ENCODE peak calls at places on chromosome 2, in five cellular contexts. One of them, this sample, is unnamed.

GRCh38 chr2:173355866-173356508 is 1.3 kb downstream of the CDCA7 start:
- DNase-seq in NCI-H1092 treated with DMSO at 0.1 percent for 48 hours: no peak
- DNase-seq in Caki2: no peak
- DNase-seq in NCI-H2029: no peak
- DNase-seq in AG10803: no peak
- DNase-seq in this sample: peak; percentile 45

GRCh38 chr2:241376808-241377207 is 20.7 kb downstream of the FARP2 start:
- DNase-seq in NCI-H1092 treated with DMSO at 0.1 percent for 48 hours: no peak
- DNase-seq in Caki2: no peak
- DNase-seq in NCI-H2029: no peak
- DNase-seq in AG10803: peak; percentile 44
- DNase-seq in this sample: no peak

GRCh38 chr2:121707920-121708361 is 28.7 kb downstream of the NIFK start:
- DNase-seq in NCI-H1092 treated with DMSO at 0.1 percent for 48 hours: no peak
- DNase-seq in Caki2: peak; percentile 93
- DNase-seq in NCI-H2029: peak; percentile 4
- DNase-seq in AG10803: no peak
- DNase-seq in this sample: no peak

GRCh38 chr2:241867776-241868420 is 1.6 kb upstream of the RTP5 start:
- DNase-seq in NCI-H1092 treated with DMSO at 0.1 percent for 48 hours: no peak
- DNase-seq in Caki2: no peak
- DNase-seq in NCI-H2029: no peak
- DNase-seq in AG10803: no peak
- DNase-seq in this sample: no peak

GRCh38 chr2:173572848-173573247 is 218.2 kb downstream of the CDCA7 start:
- DNase-seq in NCI-H1092 treated with DMSO at 0.1 percent for 48 hours: no peak
- DNase-seq in Caki2: no peak
- DNase-seq in NCI-H2029: peak; percentile 16
- DNase-seq in AG10803: no peak
- DNase-seq in this sample: no peak

GRCh38 chr2:236980961-236981360 is 104.7 kb upstream of the COPS8 start:
- DNase-seq in NCI-H1092 treated with DMSO at 0.1 percent for 48 hours: no peak
- DNase-seq in Caki2: no peak
- DNase-seq in NCI-H2029: no peak
- DNase-seq in AG10803: no peak
- DNase-seq in this sample: no peak

GRCh38 chr2:189580267-189580661 is 322 bp downstream of the SLC40A1 start:
- DNase-seq in NCI-H1092 treated with DMSO at 0.1 percent for 48 hours: no peak
- DNase-seq in Caki2: no peak
- DNase-seq in NCI-H2029: no peak
- DNase-seq in AG10803: no peak
- DNase-seq in this sample: no peak

GRCh38 chr2:216219866-216220265 is 110.7 kb downstream of the XRCC5 start:
- DNase-seq in NCI-H1092 treated with DMSO at 0.1 percent for 48 hours: no peak
- DNase-seq in Caki2: no peak
- DNase-seq in NCI-H2029: no peak
- DNase-seq in AG10803: no peak
- DNase-seq in this sample: no peak

GRCh38 chr2:221420245-221420644 is 151.9 kb downstream of the EPHA4 start:
- DNase-seq in NCI-H1092 treated with DMSO at 0.1 percent for 48 hours: no peak
- DNase-seq in Caki2: no peak
- DNase-seq in NCI-H2029: no peak
- DNase-seq in AG10803: no peak
- DNase-seq in this sample: no peak

GRCh38 chr2:45267062-45267702 is 257.9 kb upstream of the SIX2 start:
- DNase-seq in NCI-H1092 treated with DMSO at 0.1 percent for 48 hours: no peak
- DNase-seq in Caki2: no peak
- DNase-seq in NCI-H2029: no peak
- DNase-seq in AG10803: no peak
- DNase-seq in this sample: no peak

GRCh38 chr2:169480079-169480465 is 778 bp downstream of the BBS5 start:
- DNase-seq in NCI-H1092 treated with DMSO at 0.1 percent for 48 hours: no peak
- DNase-seq in Caki2: peak; percentile 8
- DNase-seq in NCI-H2029: no peak
- DNase-seq in AG10803: peak; percentile 8
- DNase-seq in this sample: no peak

GRCh38 chr2:180622122-180622918 is 358.1 kb upstream of the UBE2E3 start:
- DNase-seq in NCI-H1092 treated with DMSO at 0.1 percent for 48 hours: no peak
- DNase-seq in Caki2: peak; percentile 89
- DNase-seq in NCI-H2029: no peak
- DNase-seq in AG10803: peak; percentile 48
- DNase-seq in this sample: no peak

GRCh38 chr2:241853651-241854341 is 4.9 kb downstream of the PDCD1 start:
- DNase-seq in NCI-H1092 treated with DMSO at 0.1 percent for 48 hours: no peak
- DNase-seq in Caki2: no peak
- DNase-seq in NCI-H2029: no peak
- DNase-seq in AG10803: no peak
- DNase-seq in this sample: no peak

GRCh38 chr2:62800618-62801017 is 95.1 kb downstream of the EHBP1 start:
- DNase-seq in NCI-H1092 treated with DMSO at 0.1 percent for 48 hours: no peak
- DNase-seq in Caki2: no peak
- DNase-seq in NCI-H2029: no peak
- DNase-seq in AG10803: no peak
- DNase-seq in this sample: no peak

GRCh38 chr2:65366595-65367125 is 65.7 kb downstream of the SPRED2 start:
- DNase-seq in NCI-H1092 treated with DMSO at 0.1 percent for 48 hours: no peak
- DNase-seq in Caki2: peak; percentile 72
- DNase-seq in NCI-H2029: peak; percentile 73
- DNase-seq in AG10803: peak; percentile 94
- DNase-seq in this sample: no peak

GRCh38 chr2:149860276-149860921 is 272.8 kb upstream of the MMADHC start:
- DNase-seq in NCI-H1092 treated with DMSO at 0.1 percent for 48 hours: no peak
- DNase-seq in Caki2: peak; percentile 47
- DNase-seq in NCI-H2029: no peak
- DNase-seq in AG10803: peak; percentile 92
- DNase-seq in this sample: peak; percentile 31

GRCh38 chr2:172704072-172704936 is 31.3 kb upstream of the RAPGEF4 start:
- DNase-seq in NCI-H1092 treated with DMSO at 0.1 percent for 48 hours: peak; percentile 42
- DNase-seq in Caki2: peak; percentile 22
- DNase-seq in NCI-H2029: no peak
- DNase-seq in AG10803: peak; percentile 25
- DNase-seq in this sample: no peak

GRCh38 chr2:98935111-98935770 is 784 bp downstream of the CRACDL start:
- DNase-seq in NCI-H1092 treated with DMSO at 0.1 percent for 48 hours: peak; percentile 57
- DNase-seq in Caki2: no peak
- DNase-seq in NCI-H2029: peak; percentile 26
- DNase-seq in AG10803: no peak
- DNase-seq in this sample: peak; percentile 65